ENCODE peak calls at places on chromosomes 13 and 19, in six cellular contexts. P is thyroid gland, K is uterus, R is B cell, F is IMR-90, G is WTC11. A is an unnamed sample.

GRCh38 chr13:39815345-39816111 is 160.1 kb downstream of the COG6 start:
- DNase-seq in F (no peak), K (no peak), R (no peak), P (no peak), G (no peak), A (no peak)

GRCh38 chr19:30577551-30578090 is 205.4 kb downstream of the ZNF536 start:
- DNase-seq in P (no peak), G (no peak), K (no peak), F (no peak), R (no peak), A (no peak)

GRCh38 chr13:59320021-59320420 is 843.7 kb downstream of the DIAPH3 start:
- DNase-seq in R (no peak), G (no peak), P (no peak), K (no peak), F (no peak), A (no peak)

GRCh38 chr13:31314961-31315360 is 115.2 kb downstream of the B3GLCT start:
- DNase-seq in R (no peak), F (no peak), P (no peak), G (no peak), K (no peak), A (no peak)

GRCh38 chr19:47406711-47407416 is 12.5 kb downstream of the MEIS3 start:
- DNase-seq in R (peak), K (no peak), F (no peak), P (peak), G (peak), A (no peak)

GRCh38 chr19:40413291-40413994 is at the start of gene PRX:
- DNase-seq in K (no peak), R (no peak), G (peak), F (no peak), P (no peak), A (peak)

GRCh38 chr19:33241091-33241529 is 15.5 kb upstream of the SLC7A10 start:
- DNase-seq in P (no peak), K (no peak), G (no peak), R (no peak), F (no peak), A (no peak)

GRCh38 chr13:29423050-29423449 is 172.4 kb downstream of the SLC7A1 start:
- DNase-seq in P (no peak), F (no peak), K (no peak), G (no peak), R (no peak), A (no peak)

GRCh38 chr13:51453959-51454703 is 1.3 kb upstream of the INTS6 start:
- DNase-seq in F (peak), P (peak), R (no peak), G (no peak), K (peak), A (no peak)

GRCh38 chr19:16104722-16105121 is 7.0 kb upstream of the RAB8A start:
- DNase-seq in G (no peak), R (peak), K (no peak), P (no peak), F (no peak), A (no peak)

GRCh38 chr13:86445584-86446140 is 646.4 kb upstream of the SLITRK6 start:
- DNase-seq in K (no peak), R (no peak), P (no peak), G (no peak), F (no peak), A (no peak)

GRCh38 chr13:46751811-46752635 is 44.9 kb downstream of the ESD start:
- DNase-seq in R (peak), P (no peak), G (no peak), K (no peak), F (peak), A (peak)

GRCh38 chr13:49240017-49240416 is 7.7 kb upstream of the CDADC1 start:
- DNase-seq in G (peak), K (no peak), P (no peak), R (no peak), F (peak), A (no peak)

GRCh38 chr19:16380943-16381755 is 56.5 kb downstream of the KLF2 start:
- DNase-seq in P (no peak), R (no peak), F (no peak), G (no peak), K (no peak), A (no peak)

GRCh38 chr19:4369109-4369887 is 25.9 kb downstream of the MPND start:
- DNase-seq in G (no peak), P (peak), R (peak), F (no peak), K (peak), A (peak)

GRCh38 chr19:7063339-7063738 is 4.9 kb upstream of the MBD3L3 start:
- DNase-seq in R (no peak), K (no peak), P (no peak), F (no peak), G (no peak), A (no peak)

GRCh38 chr13:30030141-30030750 is 179.8 kb upstream of the UBL3 start:
- DNase-seq in R (no peak), G (no peak), F (no peak), K (no peak), P (peak), A (no peak)

GRCh38 chr13:60426075-60426474 is 29.1 kb downstream of the TDRD3 start:
- DNase-seq in K (no peak), P (no peak), G (no peak), F (no peak), R (no peak), A (no peak)

GRCh38 chr13:31282741-31283455 is 83.1 kb downstream of the B3GLCT start:
- DNase-seq in F (no peak), G (no peak), R (no peak), P (no peak), K (no peak), A (no peak)

GRCh38 chr13:84843368-84843767 is 955.9 kb downstream of the SLITRK6 start:
- DNase-seq in F (no peak), R (no peak), K (no peak), G (no peak), P (no peak), A (no peak)

GRCh38 chr13:35888327-35888940 is 242.7 kb downstream of the DCLK1 start:
- DNase-seq in F (peak), K (no peak), R (no peak), P (no peak), G (no peak), A (no peak)

GRCh38 chr13:20801704-20802103 is 27.9 kb upstream of the EEF1AKMT1 start:
- DNase-seq in P (no peak), G (no peak), R (no peak), K (no peak), F (no peak), A (no peak)

GRCh38 chr19:21483589-21484170 is 21.7 kb upstream of the ZNF429 start:
- DNase-seq in K (peak), R (peak), G (peak), F (no peak), P (peak), A (peak)

GRCh38 chr13:44857736-44858135 is 131.5 kb downstream of the NUFIP1 start:
- DNase-seq in K (no peak), P (no peak), F (no peak), R (no peak), G (no peak), A (no peak)

GRCh38 chr13:100495455-100495854 is 93.1 kb downstream of the GGACT start:
- DNase-seq in K (no peak), F (no peak), R (no peak), G (no peak), P (no peak), A (no peak)

GRCh38 chr19:6047741-6048231 is 62.5 kb downstream of the RFX2 start:
- DNase-seq in G (peak), F (peak), R (no peak), K (peak), P (peak), A (no peak)

GRCh38 chr13:33651766-33652165 is 166.2 kb upstream of the RFC3 start:
- DNase-seq in F (no peak), G (no peak), K (no peak), P (no peak), R (no peak), A (no peak)

GRCh38 chr19:36719687-36720556 is 32.5 kb downstream of the ZNF567 start:
- DNase-seq in P (no peak), R (no peak), K (no peak), F (no peak), G (no peak), A (no peak)

GRCh38 chr19:58330458-58330857 is 3.7 kb downstream of the ZSCAN22 start:
- DNase-seq in R (no peak), F (peak), P (no peak), K (no peak), G (no peak), A (no peak)

GRCh38 chr13:48448963-48449614 is 36.2 kb upstream of the LPAR6 start:
- DNase-seq in F (peak), P (no peak), R (no peak), K (no peak), G (no peak), A (no peak)

GRCh38 chr13:24217601-24218281 is 57.2 kb downstream of the SPATA13 start:
- DNase-seq in G (no peak), K (no peak), F (no peak), R (no peak), P (peak), A (no peak)

GRCh38 chr13:104553156-104553555 is 1486.9 kb upstream of the SLC10A2 start:
- DNase-seq in R (no peak), K (no peak), G (no peak), P (no peak), F (peak), A (no peak)

GRCh38 chr13:111474136-111475002 is 153.9 kb downstream of the TEX29 start:
- DNase-seq in P (no peak), R (peak), G (no peak), F (peak), K (no peak), A (peak)

GRCh38 chr13:27251166-27252088 is at the start of gene RPL21:
- DNase-seq in G (peak), F (peak), K (peak), P (peak), R (peak), A (peak)

GRCh38 chr13:39317284-39317683 is 279.0 kb downstream of the NHLRC3 start:
- DNase-seq in K (peak), G (no peak), P (peak), F (peak), R (no peak), A (no peak)

GRCh38 chr19:42099336-42099925 is 23.5 kb downstream of the ZNF574 start:
- DNase-seq in F (no peak), G (no peak), K (no peak), P (no peak), R (no peak), A (no peak)

GRCh38 chr13:102571075-102571474 is 25.7 kb upstream of the TPP2 start:
- DNase-seq in R (no peak), P (no peak), K (no peak), F (no peak), G (peak), A (no peak)
- TF ChIP-seq CTCF in R (no peak), P (no peak), K (no peak), F (peak), G (no peak), A (no peak)

DNA sequence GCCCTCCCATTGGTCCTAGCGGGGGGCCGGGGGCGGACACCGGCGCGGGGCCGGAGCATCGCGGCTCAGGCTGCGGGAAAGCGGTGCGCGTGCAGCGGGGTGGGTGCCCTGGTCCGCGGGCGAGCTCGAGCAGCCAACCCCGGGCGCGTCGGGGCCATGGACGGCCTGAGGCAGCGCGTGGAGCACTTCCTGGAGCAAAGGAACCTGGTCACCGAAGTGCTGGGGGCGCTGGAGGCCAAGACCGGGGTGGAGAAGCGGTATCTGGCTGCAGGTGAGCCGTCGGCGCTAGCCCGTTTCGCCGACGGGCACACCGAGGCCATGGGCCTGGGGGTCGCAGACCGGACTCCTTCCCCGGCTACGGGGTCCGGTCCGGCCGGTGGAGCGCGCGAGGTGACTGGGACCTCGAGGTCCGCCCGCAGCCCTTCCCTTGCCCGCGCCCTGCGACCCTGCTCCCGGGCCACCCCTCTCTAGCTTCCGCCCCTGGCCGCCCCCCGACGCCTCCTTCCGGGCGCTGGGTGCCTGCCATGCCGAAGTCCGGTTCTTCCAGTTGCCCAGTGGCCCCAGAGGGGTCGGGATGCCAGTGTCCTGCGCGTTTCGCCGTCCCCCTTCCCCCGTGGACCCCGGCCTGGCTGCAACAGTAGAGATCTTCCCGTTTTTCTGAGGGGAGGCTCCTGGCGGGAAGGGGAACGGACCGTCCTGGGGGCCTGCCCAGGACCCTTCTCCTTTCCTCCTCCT is at the start of gene REEP6:
- DNase-seq in F (no peak), P (no peak), G (no peak), R (no peak), K (no peak), A (no peak)
- TF ChIP-seq CTCF in F (no peak), P (no peak), G (no peak), R (no peak), K (no peak), A (no peak)

DNA sequence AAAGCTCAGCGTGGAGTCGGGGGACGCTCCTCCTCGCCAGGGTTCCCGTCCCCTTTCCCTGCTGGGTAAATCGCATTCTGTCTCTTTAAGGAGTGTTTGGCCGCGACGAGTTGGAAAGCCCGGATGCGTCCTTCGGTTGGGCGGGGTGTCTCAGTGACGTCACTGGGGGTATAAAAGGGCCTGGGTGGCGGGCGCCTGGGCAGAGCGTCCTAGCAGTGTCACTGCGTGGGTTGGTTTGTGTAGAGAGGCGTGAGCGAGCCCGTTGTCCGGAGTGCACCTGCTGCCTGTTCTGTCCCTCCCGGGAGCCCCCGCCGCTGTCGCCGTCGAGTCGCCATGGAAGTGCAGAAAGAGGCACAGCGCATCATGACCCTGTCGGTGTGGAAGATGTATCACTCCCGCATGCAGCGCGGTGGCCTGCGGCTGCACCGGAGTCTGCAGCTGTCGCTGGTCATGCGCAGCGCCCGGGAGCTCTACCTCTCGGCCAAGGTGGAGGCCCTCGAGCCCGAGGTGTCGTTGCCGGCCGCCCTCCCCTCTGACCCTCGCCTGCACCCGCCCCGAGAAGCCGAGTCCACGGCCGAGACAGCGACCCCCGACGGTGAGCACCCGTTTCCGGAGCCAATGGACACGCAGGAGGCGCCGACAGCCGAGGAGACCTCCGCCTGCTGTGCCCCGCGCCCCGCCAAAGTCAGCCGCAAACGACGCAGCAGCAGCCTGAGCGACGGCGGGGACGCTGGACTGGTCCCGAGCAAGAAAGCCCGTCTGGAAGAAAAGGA is 2.8 kb downstream of the IER2 start:
- DNase-seq in R (peak), F (peak), G (peak), K (peak), P (peak), A (peak)
- TF ChIP-seq CTCF in R (no peak), F (peak), G (no peak), K (peak), P (no peak), A (peak)

GRCh38 chr19:45508681-45508930 is 1.3 kb downstream of the VASP start:
- DNase-seq in R (no peak), K (no peak), F (no peak), P (no peak), G (no peak), A (no peak)

GRCh38 chr19:45506991-45507863 is at the start of gene VASP:
- DNase-seq in K (peak), G (peak), P (peak), F (peak), R (peak), A (peak)

GRCh38 chr19:45507864-45508680 is 793 bp downstream of the VASP start:
- DNase-seq in K (peak), P (peak), F (no peak), G (peak), R (peak), A (no peak)

GRCh38 chr19:45509692-45510015 is 2.4 kb downstream of the VASP start:
- DNase-seq in F (no peak), G (no peak), R (no peak), P (no peak), K (no peak), A (no peak)

GRCh38 chr19:45508931-45509691 is 1.8 kb downstream of the VASP start:
- DNase-seq in P (peak), K (peak), G (peak), F (peak), R (peak), A (peak)
- TF ChIP-seq CTCF in P (no peak), K (peak), G (no peak), F (no peak), R (no peak), A (no peak)

DNA sequence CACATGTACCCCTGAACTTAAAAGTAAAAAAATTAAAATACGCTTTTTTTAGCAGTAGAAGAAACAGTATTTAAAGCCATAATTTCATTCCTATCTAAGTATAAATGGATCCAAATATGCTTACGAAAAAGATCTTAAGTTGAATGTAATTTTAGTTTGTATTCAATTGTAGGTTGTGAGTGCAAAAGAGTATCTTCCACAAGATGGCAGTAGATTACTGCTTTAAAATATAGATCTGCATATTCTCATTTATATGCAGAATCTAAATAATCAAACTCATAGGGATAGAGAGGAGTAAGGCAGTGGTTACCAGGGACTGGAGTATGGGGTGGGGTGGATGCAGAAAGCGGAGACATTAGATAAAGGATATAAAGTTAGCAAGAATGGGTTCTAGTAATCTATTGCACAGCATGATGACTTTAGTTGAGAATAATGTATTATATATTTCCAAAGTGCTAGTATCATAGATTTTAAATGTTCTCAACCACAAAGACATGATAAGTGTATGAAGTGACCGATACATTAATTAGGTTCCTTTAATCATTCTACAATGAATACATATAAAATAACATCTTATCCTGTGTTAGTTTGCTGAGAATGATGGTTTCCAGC is 14.2 kb downstream of the OR7A17 start:
- DNase-seq in K (no peak), G (no peak), P (no peak), F (peak), R (peak), A (peak)
- TF ChIP-seq CTCF in K (no peak), G (no peak), P (no peak), F (peak), R (peak), A (peak)

GRCh38 chr19:18287836-18288772 is 6.7 kb upstream of the JUND start:
- DNase-seq in P (peak), R (peak), F (no peak), G (peak), K (no peak), A (no peak)
- TF ChIP-seq CTCF in P (no peak), R (no peak), F (no peak), G (no peak), K (no peak), A (no peak)

GRCh38 chr19:19637523-19638251 is 5.8 kb downstream of the GMIP start:
- DNase-seq in P (peak), R (peak), K (no peak), G (peak), F (no peak), A (no peak)
- TF ChIP-seq CTCF in P (no peak), R (no peak), K (no peak), G (peak), F (no peak), A (no peak)

A was measured in GM10248.